ENCODE peak calls at places on chromosomes 2 and 18, in six cellular contexts. H, E, P, F, O and C are unnamed samples.

GRCh38 chr2:240299710-240300068 is 135.8 kb upstream of the GPC1 start:
- DNase-seq in H (no peak), E (no peak), P (no peak), F (no peak), O (no peak), C (no peak)

GRCh38 chr2:224169847-224170246 is 130.8 kb upstream of the SERPINE2 start:
- DNase-seq in H (no peak), E (no peak), P (no peak), F (no peak), O (no peak), C (no peak)

GRCh38 chr18:72427721-72428120 is 116.4 kb downstream of the CBLN2 start:
- DNase-seq in H (no peak), E (no peak), P (no peak), F (no peak), O (no peak), C (no peak)

GRCh38 chr2:76953733-76954347 is 568.3 kb downstream of the LRRTM4 start:
- DNase-seq in H (peak; percentile 30), E (no peak), P (no peak), F (peak; percentile 10), O (peak; percentile 68), C (peak; percentile 16)

GRCh38 chr2:179049203-179049545 is 763 bp downstream of the CCDC141 start:
- DNase-seq in H (no peak), E (no peak), P (no peak), F (no peak), O (no peak), C (no peak)

GRCh38 chr18:59249186-59249774 is 24.0 kb downstream of the RAX start:
- DNase-seq in H (peak; percentile 41), E (peak; percentile 38), P (no peak), F (peak; percentile 38), O (peak; percentile 58), C (no peak)

GRCh38 chr2:60671971-60672370 is 84.1 kb upstream of the PAPOLG start:
- DNase-seq in H (no peak), E (no peak), P (no peak), F (no peak), O (no peak), C (no peak)

GRCh38 chr2:105442721-105443120 is 43.9 kb upstream of the FHL2 start:
- DNase-seq in H (no peak), E (no peak), P (no peak), F (no peak), O (no peak), C (no peak)

GRCh38 chr18:54616220-54616848 is 25.3 kb downstream of the DYNAP start:
- DNase-seq in H (no peak), E (no peak), P (no peak), F (no peak), O (no peak), C (no peak)
- TF ChIP-seq EP300 in H (no peak), E (no peak), P (no peak), F (no peak), O (no peak), C (no peak)

GRCh38 chr2:86695053-86695691 is 24.9 kb upstream of the RMND5A start:
- DNase-seq in H (no peak), E (peak; percentile 52), P (no peak), F (peak; percentile 39), O (peak; percentile 69), C (no peak)
- TF ChIP-seq EP300 in H (no peak), E (no peak), P (no peak), F (peak; percentile 6), O (no peak), C (no peak)

GRCh38 chr2:43486604-43487003 is 109.2 kb downstream of the THADA start:
- DNase-seq in H (peak; percentile 69), E (no peak), P (peak; percentile 73), F (no peak), O (no peak), C (no peak)

GRCh38 chr2:43493954-43494353 is 101.9 kb downstream of the THADA start:
- DNase-seq in H (no peak), E (no peak), P (no peak), F (no peak), O (no peak), C (no peak)

GRCh38 chr2:43488737-43489136 is 107.1 kb downstream of the THADA start:
- DNase-seq in H (no peak), E (no peak), P (no peak), F (no peak), O (no peak), C (no peak)

GRCh38 chr2:43490387-43490786 is 105.5 kb downstream of the THADA start:
- DNase-seq in H (no peak), E (no peak), P (no peak), F (no peak), O (no peak), C (no peak)

DNA sequence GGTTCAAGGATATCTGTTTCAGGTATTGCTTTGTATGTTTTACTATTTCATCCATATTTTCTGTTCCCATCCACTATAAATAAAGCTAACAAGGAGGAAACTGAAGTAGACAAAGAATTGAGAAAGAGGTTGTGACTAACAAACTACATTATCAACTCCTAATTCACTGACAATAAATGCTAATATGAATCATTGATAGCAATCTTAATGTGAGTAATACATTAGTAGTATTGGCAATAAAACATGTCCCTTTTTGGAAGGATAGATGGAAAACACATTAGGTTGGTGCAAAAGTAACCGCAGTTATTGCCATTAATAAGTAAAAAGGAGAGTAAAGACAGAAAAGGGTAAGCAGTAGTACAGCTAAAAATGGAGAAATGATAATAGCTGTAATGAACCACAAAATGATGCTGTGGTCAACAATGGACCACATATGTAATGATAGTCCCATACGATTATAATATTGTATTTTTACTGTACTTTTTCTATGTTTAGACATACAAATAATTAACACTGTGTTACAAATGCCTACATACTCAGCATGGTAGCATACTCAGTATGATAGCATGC is 104.7 kb downstream of the THADA start:
- DNase-seq in H (no peak), E (no peak), P (no peak), F (no peak), O (no peak), C (no peak)
- TF ChIP-seq EP300 in H (no peak), E (no peak), P (no peak), F (no peak), O (no peak), C (no peak)

GRCh38 chr2:175441361-175441760 is 259.9 kb upstream of the ATP5MC3 start:
- DNase-seq in H (no peak), E (no peak), P (no peak), F (no peak), O (no peak), C (no peak)
- TF ChIP-seq EP300 in H (no peak), E (no peak), P (no peak), F (no peak), O (no peak), C (no peak)

GRCh38 chr2:171924170-171924942 is 2.1 kb downstream of the HAT1 start:
- DNase-seq in H (no peak), E (peak; percentile 21), P (no peak), F (no peak), O (no peak), C (no peak)
- TF ChIP-seq EP300 in H (no peak), E (no peak), P (no peak), F (no peak), O (no peak), C (no peak)

GRCh38 chr2:68689553-68690537 is 44.8 kb upstream of the ARHGAP25 start:
- DNase-seq in H (no peak), E (no peak), P (no peak), F (no peak), O (no peak), C (peak; percentile 21)
- TF ChIP-seq EP300 in H (no peak), E (no peak), P (no peak), F (no peak), O (no peak), C (no peak)

GRCh38 chr2:217691920-217692666 is 310.7 kb downstream of the TNS1 start:
- DNase-seq in H (peak; percentile 59), E (no peak), P (peak; percentile 77), F (no peak), O (no peak), C (no peak)
- TF ChIP-seq EP300 in H (no peak), E (no peak), P (no peak), F (no peak), O (no peak), C (no peak)

DNA sequence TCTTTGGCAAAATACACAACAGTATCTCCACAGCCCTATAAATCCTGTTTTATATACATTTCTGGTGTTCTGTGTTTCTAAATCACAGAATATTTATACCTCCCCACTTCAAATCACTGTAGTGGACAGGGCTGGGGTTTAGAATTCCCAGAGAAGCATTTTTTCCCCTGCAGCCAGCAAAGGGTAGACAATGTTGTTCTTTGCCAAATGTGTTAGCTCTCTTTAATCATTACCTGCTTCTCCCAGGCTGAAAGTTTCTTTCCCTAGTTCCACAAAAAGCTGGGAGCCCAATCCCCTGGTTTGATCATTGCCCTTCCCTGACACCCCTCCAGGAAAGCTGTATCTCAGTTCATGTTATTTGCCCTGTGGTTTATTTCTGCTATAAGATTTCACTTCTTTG is 520.0 kb upstream of the SPHKAP start:
- DNase-seq in H (no peak), E (no peak), P (no peak), F (no peak), O (no peak), C (no peak)
- TF ChIP-seq EP300 in H (no peak), E (no peak), P (no peak), F (no peak), O (no peak), C (no peak)

GRCh38 chr2:37448342-37449120 is 104.1 kb downstream of the QPCT start:
- DNase-seq in H (no peak), E (no peak), P (no peak), F (no peak), O (no peak), C (no peak)
- TF ChIP-seq EP300 in H (no peak), E (no peak), P (no peak), F (no peak), O (no peak), C (no peak)

DNA sequence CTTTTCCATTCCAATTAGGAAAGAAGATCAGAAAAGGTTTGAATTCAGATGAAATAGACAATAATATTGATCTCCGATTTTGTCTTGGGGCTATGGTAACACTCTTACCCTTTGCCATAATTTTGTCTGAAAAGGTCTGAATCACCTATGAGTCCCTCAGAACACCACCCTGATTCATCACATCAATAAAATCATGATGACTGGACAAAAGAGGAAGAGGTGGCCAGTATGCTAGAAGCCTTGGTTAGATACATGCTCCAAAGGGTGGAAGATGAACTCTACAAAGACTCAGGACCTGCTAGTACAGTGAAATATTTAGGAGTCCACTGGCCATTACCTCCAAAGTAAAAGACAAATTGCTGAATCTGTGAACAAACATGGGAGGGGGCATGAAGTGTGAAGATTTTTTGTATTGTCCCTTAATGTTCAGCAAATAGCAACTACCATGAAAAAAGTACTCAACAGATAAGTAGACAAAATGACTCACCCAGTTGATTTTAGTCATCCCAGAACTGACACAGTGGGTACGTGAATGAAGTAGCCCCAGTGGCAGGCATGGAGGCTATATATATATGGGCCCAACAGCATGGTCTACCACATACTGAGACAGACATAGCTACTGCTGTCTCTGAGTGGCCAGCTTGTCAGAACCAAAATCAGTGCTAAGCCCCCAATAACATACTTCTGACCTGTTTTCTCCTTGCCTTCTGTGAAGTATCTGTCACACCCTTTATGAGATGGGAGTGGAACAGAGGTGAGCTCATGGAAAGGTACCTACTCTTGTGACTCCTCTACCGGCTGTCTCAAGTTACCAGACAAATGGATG is 36.5 kb upstream of the GLS start:
- DNase-seq in H (no peak), E (peak; percentile 31), P (no peak), F (no peak), O (peak; percentile 21), C (no peak)
- TF ChIP-seq EP300 in H (no peak), E (no peak), P (no peak), F (no peak), O (no peak), C (no peak)